ENCODE peak calls at places on chromosomes 3 and 15, in four cellular contexts. Q is AG04450, C is GM12865, R is fibroblast of lung. A is an unnamed sample.

GRCh38 chr3:78405745-78406144 is 1362.1 kb downstream of the ROBO1 start:
- DNase-seq in C (no peak), Q (no peak), R (no peak), A (no peak)

GRCh38 chr15:78841307-78841706 is 30.0 kb upstream of the ADAMTS7 start:
- DNase-seq in Q (no peak), R (no peak), C (no peak), A (no peak)

GRCh38 chr3:125043599-125044151 is 12.1 kb downstream of the HEG1 start:
- DNase-seq in R (no peak), C (no peak), Q (no peak), A (no peak)

GRCh38 chr15:101488300-101489164 is 975 bp downstream of the PCSK6 start:
- DNase-seq in Q (no peak), R (no peak), C (no peak), A (no peak)

GRCh38 chr3:40915346-40915865 is 283.9 kb upstream of the CTNNB1 start:
- DNase-seq in R (no peak), Q (no peak), C (no peak), A (no peak)

GRCh38 chr15:99455796-99456160 is 110.0 kb upstream of the MEF2A start:
- DNase-seq in R (no peak), Q (no peak), C (no peak), A (no peak)

GRCh38 chr15:58269455-58270414 is 131.6 kb downstream of the AQP9 start:
- DNase-seq in R (peak), C (peak), Q (peak), A (no peak)

GRCh38 chr15:25701716-25702465 is 161.2 kb downstream of the ATP10A start:
- DNase-seq in Q (no peak), R (no peak), C (no peak), A (no peak)

GRCh38 chr3:41936384-41936783 is 25.5 kb downstream of the ULK4 start:
- DNase-seq in C (no peak), Q (no peak), R (no peak), A (no peak)

GRCh38 chr3:173892547-173892946 is 495.0 kb downstream of the NLGN1 start:
- DNase-seq in R (no peak), Q (no peak), C (no peak), A (no peak)

GRCh38 chr3:129975332-129976090 is 991 bp downstream of the TRH start:
- DNase-seq in Q (no peak), R (no peak), C (no peak), A (no peak)

GRCh38 chr15:79644091-79644490 is 212.0 kb downstream of the MINAR1 start:
- DNase-seq in Q (peak), C (no peak), R (peak), A (peak)

DNA sequence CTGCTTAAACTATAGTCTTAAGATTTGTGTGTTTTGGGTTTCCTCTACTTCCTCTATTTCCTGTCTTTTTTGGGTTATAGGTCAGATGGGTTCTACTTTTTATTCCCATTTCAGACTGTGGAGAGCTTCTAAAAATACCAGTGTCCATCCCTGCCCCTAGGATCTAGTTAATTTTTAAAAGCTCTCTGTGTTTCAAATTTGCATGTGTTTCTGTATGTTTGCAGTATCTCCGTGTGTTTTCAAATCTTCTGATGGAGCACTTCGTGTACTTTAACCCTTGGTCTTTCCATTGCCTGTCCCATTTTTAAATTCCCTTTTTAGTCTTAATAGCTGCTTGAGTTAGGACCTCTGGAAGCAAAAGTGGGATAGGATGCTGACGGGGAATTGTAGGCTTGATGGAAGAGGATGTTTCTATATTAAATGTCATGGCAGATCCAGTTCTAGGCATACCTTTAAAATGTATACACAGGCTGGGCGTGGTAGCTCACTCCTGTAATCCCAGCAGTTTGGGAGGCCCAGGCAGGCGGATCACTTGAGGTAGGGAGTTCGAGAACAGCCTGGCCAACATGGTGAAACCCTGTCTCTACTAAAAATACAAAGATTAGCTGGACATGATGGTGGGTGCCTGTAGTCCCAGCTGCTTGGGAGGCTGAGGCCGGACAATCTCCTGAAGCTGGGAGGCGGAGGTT is 8.4 kb downstream of the CHD2 start:
- DNase-seq in R (no peak), C (no peak), Q (no peak), A (no peak)
- H3K4me3 ChIP-seq in R (no peak), C (no peak), Q (peak), A (peak)

GRCh38 chr3:161556533-161556932 is 59.9 kb downstream of the OTOL1 start:
- DNase-seq in R (no peak), C (no peak), Q (no peak), A (no peak)

GRCh38 chr3:161559177-161559998 is 62.8 kb downstream of the OTOL1 start:
- DNase-seq in Q (no peak), C (peak), R (peak), A (no peak)

GRCh38 chr3:161557751-161558150 is 61.1 kb downstream of the OTOL1 start:
- DNase-seq in C (no peak), Q (no peak), R (no peak), A (no peak)

GRCh38 chr3:161558256-161558655 is 61.6 kb downstream of the OTOL1 start:
- DNase-seq in C (no peak), R (no peak), Q (no peak), A (no peak)

DNA sequence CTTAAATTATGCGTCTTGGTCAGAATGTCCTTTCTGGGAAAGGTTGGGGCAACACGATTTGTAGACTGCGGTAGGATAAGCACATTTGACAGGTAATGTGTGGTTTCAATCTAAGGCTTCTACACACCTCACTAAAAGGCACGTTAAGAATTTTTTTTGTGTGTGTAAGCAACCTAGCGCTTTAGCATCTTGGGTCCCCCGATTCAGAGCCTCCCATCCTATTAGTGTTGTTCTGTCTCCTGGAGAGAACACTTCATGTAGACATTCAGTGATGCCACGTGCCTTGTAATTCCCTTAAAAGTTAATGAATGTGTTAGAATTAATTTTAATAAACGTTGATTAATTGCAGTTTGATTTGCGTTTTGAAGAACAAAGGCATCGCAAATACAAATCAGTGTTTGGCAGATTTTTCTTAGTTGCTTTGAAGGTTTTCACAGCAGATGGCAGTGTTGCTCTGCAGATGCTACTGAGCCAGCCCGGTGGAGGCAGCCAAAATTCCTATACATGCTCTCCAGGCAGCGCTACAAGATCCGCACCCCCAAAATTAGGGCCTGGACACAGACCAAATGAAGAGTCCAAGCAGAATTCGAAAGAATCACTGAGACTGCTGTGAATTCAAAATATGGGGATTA is 63.5 kb downstream of the OTOL1 start:
- DNase-seq in Q (no peak), C (peak), R (peak), A (no peak)
- TF ChIP-seq CTCF in Q (peak), C (peak), R (peak), A (peak)

DNA sequence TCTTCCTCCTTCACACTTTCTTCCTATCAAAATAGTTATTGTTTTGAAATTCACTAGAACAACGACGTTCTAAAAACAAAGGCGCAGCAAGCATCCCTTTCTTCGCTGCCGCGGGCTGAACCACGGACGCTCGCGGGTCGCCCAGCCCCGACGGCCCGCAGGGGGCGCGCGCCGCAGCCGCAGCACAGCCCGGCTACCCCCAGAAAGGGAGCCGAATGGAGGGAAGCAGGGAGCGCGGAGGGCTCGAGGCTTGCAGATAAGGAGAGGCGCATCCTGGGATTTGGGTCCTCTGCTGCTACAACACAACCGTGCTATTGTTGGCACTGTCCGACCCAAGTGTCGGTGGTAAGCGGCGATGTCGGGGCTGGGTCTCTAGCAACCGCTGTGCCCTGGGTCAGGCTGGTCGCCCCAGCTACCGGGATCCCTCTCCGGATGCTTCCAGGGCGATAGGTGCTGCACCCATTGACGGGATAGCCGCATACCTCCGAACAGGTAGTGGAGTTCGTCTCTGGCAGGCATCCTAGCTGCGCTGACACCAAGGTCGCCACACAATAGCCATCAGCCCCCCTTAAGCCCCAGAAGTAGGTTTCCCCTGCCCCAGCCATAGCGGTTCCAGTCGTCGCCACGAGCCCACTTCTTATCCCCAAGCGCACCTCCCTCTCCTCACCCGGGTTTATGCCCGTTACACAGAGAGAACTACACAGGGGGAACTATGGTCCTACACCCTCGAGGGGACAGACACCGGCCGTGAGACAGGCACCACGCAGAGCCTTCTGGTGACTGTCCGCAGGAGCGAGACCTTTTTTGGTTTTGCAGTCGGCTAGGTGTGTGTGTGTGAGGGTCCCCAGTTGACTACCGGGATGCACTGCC is 6.0 kb downstream of the ONECUT1 start:
- DNase-seq in R (no peak), Q (no peak), C (peak), A (no peak)
- H3K4me3 ChIP-seq in R (no peak), Q (no peak), C (no peak), A (no peak)

DNA sequence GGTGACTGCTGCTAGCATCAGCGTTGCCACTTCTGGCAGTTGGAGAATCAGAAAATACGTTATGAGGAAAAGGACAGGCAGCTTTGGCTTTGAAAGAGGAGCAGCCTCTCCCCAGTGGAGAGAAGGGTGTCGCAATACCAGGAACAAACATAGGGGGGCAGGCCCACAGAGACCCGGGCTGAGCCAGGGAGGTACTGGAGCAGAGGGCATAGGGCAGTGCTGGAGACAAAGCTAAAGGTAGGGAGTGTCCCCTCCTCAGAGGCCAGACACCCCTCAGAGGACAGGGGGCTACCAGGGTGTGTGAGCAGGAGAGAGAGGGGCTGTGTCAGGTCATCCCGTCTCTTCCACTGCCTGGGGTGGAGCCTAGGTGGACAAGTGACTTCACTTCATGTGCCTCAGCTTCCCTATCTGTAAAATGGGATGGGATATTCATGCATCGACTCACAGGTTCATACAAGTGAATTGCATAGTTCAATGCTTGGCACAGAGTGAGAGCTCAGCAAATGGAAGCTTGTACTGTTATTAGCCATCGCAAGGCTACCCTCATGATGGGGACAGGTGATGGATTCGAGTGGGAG is 49.7 kb upstream of the LIMD1 start:
- DNase-seq in C (no peak), R (no peak), Q (no peak), A (no peak)
- TF ChIP-seq CTCF in C (no peak), R (peak), Q (peak), A (peak)

GRCh38 chr3:196072313-196072712 is 9.6 kb downstream of the TFRC start:
- DNase-seq in Q (no peak), C (peak), R (no peak), A (no peak)
- H3K4me3 ChIP-seq in Q (no peak), C (no peak), R (no peak), A (no peak)

DNA sequence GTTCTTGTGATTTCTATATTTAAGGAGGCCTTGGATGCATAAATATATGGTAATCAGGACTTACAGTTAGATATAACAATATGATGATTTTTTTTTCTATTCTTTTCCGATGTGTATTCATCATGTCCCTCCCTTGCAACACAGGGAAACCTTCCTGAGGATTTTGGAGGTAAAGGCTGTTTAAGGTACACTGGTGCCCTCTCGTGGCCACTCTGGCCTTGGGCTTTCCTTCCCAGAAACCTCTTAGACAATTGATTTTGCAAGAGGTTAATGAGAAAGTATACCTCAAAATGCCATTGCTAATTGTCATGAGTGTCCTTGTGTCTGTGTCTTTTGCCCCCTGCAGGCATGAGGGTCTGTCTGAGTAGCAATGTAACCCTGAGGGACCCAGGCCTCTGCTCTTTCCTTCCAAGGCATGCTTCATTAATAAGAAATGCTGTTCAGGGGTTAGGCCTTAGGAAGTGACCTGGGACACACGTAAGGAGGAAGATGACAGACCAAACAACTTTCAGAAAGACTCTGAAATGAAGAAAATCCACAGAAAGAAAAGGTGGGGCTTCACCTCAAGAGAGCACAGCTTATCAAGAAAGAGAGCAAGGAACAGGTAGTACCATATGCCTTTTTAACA is 70.3 kb upstream of the PPP2R3A start:
- DNase-seq in C (peak), Q (peak), R (peak), A (peak)
- TF ChIP-seq CTCF in C (peak), Q (peak), R (peak), A (peak)

DNA sequence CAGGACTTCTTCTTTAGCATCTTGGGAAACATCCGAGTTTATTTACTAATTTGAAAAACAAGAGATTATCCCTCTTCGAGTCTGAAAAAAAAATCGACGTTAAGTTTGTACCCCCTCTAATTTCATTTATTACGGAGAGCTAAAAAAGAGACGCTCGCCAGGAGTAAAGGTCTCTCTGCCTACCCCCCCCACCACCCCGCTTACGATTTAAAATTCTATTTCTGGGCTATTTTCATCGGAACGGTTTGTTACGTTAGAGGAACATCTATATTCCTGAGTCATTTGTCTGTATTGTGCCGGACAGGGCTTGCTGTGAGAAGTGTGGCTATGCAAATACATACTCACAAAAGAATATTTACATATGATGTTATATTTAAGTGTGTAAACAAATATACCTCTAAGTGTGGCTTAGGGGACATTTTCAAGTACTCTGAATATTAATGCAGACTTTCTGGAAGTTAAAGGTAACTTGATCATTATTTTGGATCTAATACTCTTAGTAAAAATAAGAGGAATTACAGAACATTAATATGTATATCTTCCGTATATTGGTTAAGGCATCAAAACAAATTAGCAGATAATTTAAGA is 1.4 kb upstream of the SHOX2 start:
- DNase-seq in R (no peak), C (no peak), Q (no peak), A (no peak)
- H3K4me3 ChIP-seq in R (no peak), C (no peak), Q (no peak), A (peak)

A was measured in AG04449.